ENCODE peak calls at places on chromosomes 2 and 18, in five cellular contexts. N, W, Q, Y and K are unnamed samples.

GRCh38 chr2:137927846-137928245 is 36.4 kb upstream of the HNMT start:
- DNase-seq in Y (no peak), Q (no peak), W (no peak), N (no peak), K (no peak)

GRCh38 chr2:36423172-36423571 is 67.6 kb downstream of the CRIM1 start:
- DNase-seq in N (no peak), Y (no peak), W (no peak), Q (no peak), K (no peak)

GRCh38 chr18:13566941-13567762 is 159.2 kb downstream of the FAM210A start:
- DNase-seq in Q (no peak), Y (peak; percentile 82), N (no peak), W (peak; percentile 84), K (no peak)

GRCh38 chr18:79523221-79523737 is 127.5 kb downstream of the NFATC1 start:
- DNase-seq in Y (no peak), W (no peak), N (no peak), Q (no peak), K (peak; percentile 6)

GRCh38 chr18:67896471-67896870 is 380.0 kb upstream of the DSEL start:
- DNase-seq in W (no peak), Q (no peak), Y (no peak), N (no peak), K (no peak)

GRCh38 chr2:158755310-158755709 is 39.8 kb upstream of the DAPL1 start:
- DNase-seq in W (no peak), Q (no peak), N (no peak), Y (no peak), K (no peak)

GRCh38 chr18:73891572-73892421 is 255.8 kb downstream of the FBXO15 start:
- DNase-seq in Q (no peak), Y (no peak), W (peak; percentile 24), N (no peak), K (no peak)

GRCh38 chr2:33425660-33426059 is 50.8 kb upstream of the RASGRP3 start:
- DNase-seq in Y (no peak), N (no peak), W (no peak), Q (no peak), K (no peak)

GRCh38 chr2:25257032-25257455 is 84.7 kb downstream of the DNMT3A start:
- DNase-seq in Y (peak; percentile 80), N (no peak), W (no peak), Q (no peak), K (no peak)

GRCh38 chr2:85996591-85996990 is 107.8 kb upstream of the ST3GAL5 start:
- DNase-seq in N (peak; percentile 58), Q (no peak), Y (peak; percentile 74), W (no peak), K (peak; percentile 27)
- TF ChIP-seq POLR2AphosphoS5 in N (no peak), Q (no peak), Y (no peak), W (no peak), K (no peak)

GRCh38 chr2:96336104-96336775 is 674 bp downstream of the NCAPH start:
- DNase-seq in N (no peak), W (no peak), Y (no peak), Q (no peak), K (no peak)
- TF ChIP-seq POLR2AphosphoS5 in N (no peak), W (no peak), Y (no peak), Q (no peak), K (no peak)

DNA sequence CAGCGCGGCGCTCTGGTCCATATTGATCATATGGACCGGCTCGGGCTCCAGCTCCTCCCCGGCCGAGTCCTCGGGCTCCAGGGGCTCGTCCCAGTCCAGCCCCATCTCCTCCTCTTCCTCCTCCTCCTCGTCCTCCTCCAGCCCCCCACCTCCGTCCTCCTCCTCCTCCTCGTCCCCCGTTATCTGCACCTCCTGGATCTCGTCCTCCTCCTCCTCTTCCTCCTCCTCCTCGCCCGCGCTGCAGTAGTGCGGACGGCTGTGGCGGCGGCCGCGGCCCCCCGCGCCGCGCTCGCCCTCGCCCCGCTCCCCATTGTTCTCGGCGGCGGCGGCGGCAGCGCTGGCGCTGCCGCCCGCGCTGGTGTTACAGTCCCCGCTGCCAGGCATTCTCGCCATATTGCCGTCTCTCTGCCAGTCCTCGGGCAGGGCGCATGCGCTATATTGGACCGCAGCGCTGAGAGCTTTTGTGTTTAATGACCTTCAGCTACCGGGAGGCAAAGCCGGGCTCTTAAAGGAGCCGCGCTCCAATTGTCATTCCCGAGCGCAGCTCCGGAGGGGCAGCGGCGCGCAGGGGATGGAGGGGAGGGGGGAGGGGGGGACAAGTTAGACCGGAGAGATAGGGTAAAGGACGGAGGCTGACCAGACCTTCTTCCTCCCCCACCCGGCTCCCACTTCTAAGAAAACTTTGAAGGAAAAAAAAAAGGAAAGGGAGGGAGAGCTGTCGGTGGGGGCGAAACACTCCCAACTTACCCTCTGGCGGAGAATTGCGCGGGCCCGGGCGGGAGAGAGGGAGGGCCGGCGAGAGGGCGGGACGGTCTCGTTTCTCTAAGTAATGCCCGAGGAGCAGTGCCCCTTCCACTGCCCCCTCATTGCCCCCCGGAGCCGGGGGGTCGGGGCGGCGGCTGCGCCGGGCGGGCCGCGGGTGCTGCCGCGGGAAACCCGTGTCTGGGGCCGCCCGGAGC is at the start of gene KCTD1:
- DNase-seq in N (no peak), Y (peak; percentile 86), Q (peak; percentile 56), W (peak; percentile 86), K (peak; percentile 69)
- TF ChIP-seq POLR2AphosphoS5 in N (no peak), Y (no peak), Q (peak; percentile 46), W (no peak), K (no peak)

DNA sequence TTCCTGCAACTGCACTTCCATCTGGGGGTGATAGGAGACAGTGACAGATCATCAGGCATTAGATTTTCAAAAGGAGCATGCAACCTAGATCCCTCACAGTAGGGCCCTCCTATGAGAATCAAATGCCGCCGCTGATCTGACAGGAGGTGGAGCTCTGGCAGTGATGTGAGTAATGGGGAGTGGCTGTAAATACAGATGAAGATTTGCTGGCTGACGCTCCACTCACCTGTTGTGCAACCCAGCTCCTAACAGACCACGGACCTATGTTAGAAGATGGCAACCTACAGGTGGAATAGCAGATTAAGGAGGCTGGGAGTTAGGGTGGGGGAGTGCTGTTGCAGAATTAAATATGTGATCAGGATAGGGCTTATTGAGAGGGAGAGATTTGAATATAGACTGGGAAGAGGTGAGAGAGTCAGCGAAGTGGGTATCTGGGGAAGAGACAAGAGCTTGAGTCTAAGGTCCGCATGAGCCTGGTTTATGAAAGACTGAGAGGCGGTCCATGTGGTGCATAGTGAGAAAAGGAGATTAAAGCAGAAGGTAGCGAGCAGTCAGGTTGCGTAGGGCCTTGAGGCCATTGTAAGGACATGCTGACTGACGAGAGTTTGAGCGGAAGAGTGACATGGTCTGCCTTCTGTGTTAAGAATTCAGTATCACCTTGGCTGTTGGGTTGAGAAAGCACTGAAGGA is 31.3 kb upstream of the TOGARAM2 start:
- DNase-seq in Q (no peak), W (no peak), Y (no peak), N (no peak), K (no peak)
- TF ChIP-seq POLR2AphosphoS5 in Q (no peak), W (no peak), Y (no peak), N (no peak), K (no peak)

GRCh38 chr2:96431319-96431718 is 73.8 kb downstream of the NEURL3 start:
- DNase-seq in Q (no peak), W (peak; percentile 41), Y (no peak), N (no peak), K (no peak)
- TF ChIP-seq POLR2AphosphoS5 in Q (no peak), W (no peak), Y (no peak), N (no peak), K (no peak)

DNA sequence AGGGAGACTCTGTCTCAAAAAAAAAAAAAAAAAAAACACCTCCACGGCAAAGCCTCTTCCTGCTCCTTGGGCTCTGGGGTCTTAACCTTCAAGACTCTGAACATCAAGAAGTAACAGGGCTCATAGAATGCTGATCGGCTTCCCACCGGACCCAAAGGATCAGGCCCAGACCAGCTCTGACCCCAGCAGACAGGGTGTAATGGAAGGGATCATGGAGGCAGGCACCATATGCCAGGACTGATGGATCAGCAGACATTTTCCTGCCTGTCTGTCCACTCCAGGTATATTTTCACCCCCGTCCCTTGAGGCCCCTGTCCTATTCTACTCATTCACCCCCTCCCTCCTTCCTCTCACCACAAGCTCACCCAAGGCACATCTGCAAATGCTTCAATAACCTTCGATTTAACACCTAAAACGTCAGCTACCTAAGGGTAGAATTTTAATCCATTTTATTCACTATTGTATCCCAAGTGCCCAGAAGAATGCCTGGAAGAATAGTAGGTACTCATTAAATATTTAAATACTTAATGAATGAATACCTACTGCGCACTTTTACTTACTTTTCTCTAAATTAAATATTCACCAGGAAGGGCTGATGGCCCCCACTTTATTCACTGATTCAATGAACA is 4.6 kb upstream of the SPEG start:
- DNase-seq in Y (peak; percentile 73), Q (no peak), W (no peak), N (no peak), K (no peak)
- TF ChIP-seq POLR2AphosphoS5 in Y (peak; percentile 86), Q (no peak), W (no peak), N (no peak), K (no peak)

GRCh38 chr2:161161074-161161577 is 898 bp downstream of the TANK start:
- DNase-seq in Y (no peak), Q (no peak), N (no peak), W (no peak), K (no peak)

GRCh38 chr2:161160226-161161073 is at the start of gene TANK:
- DNase-seq in Y (peak; percentile 96), W (peak; percentile 93), Q (peak; percentile 92), N (no peak), K (peak; percentile 91)

GRCh38 chr2:161158882-161159281 is 1.3 kb upstream of the TANK start:
- DNase-seq in Q (no peak), N (no peak), Y (no peak), W (no peak), K (no peak)

GRCh38 chr2:161163438-161163837 is 3.2 kb downstream of the TANK start:
- DNase-seq in W (no peak), Y (no peak), N (no peak), Q (no peak), K (no peak)

DNA sequence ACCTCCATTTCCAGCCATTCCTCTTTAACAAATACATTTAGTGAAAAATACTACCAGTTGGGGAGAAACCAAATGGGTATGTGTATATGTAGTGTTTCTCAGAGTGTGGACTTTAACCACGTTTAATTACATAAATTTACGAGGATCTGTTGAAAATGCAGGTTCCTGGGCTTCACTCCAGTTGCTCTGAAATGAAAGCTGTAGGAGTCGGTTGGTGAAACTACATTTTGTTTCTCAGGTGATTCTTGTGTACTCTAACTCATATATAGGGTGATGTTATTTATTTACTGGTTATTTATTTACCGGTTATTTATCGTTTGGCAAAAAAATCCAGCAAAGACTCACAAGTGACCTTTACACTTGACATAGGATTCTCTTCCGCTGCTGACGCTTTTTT is 401 bp upstream of the TANK start:
- DNase-seq in Y (no peak), W (no peak), N (no peak), Q (no peak), K (no peak)
- TF ChIP-seq POLR2AphosphoS5 in Y (no peak), W (no peak), N (no peak), Q (no peak), K (no peak)

DNA sequence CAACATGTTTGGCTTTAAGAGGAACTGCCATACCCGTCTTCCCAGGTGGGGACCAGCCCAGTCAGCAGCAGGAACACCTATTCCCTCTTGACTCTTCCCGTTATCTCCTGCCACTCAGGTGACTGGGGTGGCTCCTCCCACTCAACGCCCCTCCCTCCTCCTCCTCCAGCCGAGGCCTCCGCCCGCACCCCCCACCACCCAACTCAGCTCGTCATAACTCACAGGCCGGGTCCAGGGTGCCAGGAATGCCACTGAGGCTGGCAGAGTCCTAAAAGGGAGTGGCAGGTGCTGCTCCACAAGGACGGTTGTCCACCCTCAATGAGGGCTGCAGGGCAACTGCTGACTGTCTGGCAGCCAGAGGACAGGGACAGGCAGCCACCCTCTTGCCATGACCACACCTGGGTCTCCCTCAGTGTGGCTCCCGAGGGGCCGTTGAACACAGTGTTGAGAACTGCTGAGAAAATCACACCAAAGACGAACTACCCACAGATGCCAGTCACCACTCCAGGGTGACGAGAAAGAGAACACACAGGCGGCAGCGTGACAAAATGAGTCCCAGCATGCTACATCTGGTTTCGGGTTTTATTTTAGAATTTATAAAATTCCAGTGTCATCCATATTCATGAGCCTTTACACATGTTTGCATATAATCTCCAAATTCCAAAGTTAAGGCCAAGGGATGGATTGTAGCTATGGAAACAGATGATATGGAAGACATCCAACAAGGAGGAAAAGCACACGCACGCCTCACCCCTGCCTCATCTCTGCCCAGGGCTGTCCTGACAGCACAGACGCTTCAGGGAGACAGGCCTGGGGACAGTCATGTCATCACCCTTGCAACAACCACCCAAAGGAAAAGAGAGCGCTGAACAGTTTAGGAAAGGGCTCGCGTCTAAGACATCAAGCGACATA is 38.5 kb downstream of the ANO7 start:
- DNase-seq in Q (no peak), W (no peak), N (no peak), Y (no peak), K (no peak)
- TF ChIP-seq POLR2AphosphoS5 in Q (no peak), W (no peak), N (no peak), Y (no peak), K (no peak)